ENCODE peak calls at places on chromosomes 13 and 19, in ten cellular contexts. E is activated T-helper 2 cell treated with anti-CD3 and anti-CD28 coated beads, Interferon-gamma antibody, Interleukin-2, Interleukin-4, amounts not matched to agents 10 μg/mL and 5 μg/mL and 100 μg/mL, durations not matched to agents 14 hours and 24 hours and 36 hours; K is astrocyte; C is activated CD8-positive, alpha-beta memory T cell treated with anti-CD3 and anti-CD28 coated beads for 1 hour; Z is ELF-1; O is lung; Y is iris pigment epithelial cell; H is NCI-H1417 treated with DMSO at 0.1 percent for 48 hours; F is ascending aorta; U is NCI-H1694. I is an unnamed sample.
A peak's percentile ranks its signal among the peaks of the same experiment; 100 is the strongest.

GRCh38 chr19:39515551-39516191 is 732 bp downstream of the SELENOV start:
- DNase-seq in K (no peak), U (no peak), E (no peak), H (no peak), F (no peak), Z (no peak), C (no peak), Y (no peak), O (no peak), I (no peak)

GRCh38 chr19:55836340-55836739 is at the start of gene NLRP4:
- DNase-seq in Z (peak; percentile 1), O (no peak), H (no peak), E (no peak), U (no peak), Y (no peak), C (no peak), K (no peak), F (no peak), I (no peak)

GRCh38 chr13:109394311-109394988 is 391.9 kb downstream of the IRS2 start:
- DNase-seq in U (no peak), F (no peak), C (no peak), K (no peak), Z (no peak), O (no peak), H (no peak), E (no peak), Y (no peak), I (no peak)

GRCh38 chr13:19586904-19587634 is 25.7 kb upstream of the TPTE2 start:
- DNase-seq in H (no peak), F (no peak), K (peak; percentile 41), E (peak; percentile 75), C (peak; percentile 52), Y (peak; percentile 73), Z (peak; percentile 31), O (peak; percentile 31), U (no peak), I (peak; percentile 78)

GRCh38 chr19:6890421-6890913 is 3.1 kb downstream of the ADGRE1 start:
- DNase-seq in F (no peak), Y (no peak), U (no peak), H (no peak), Z (no peak), C (no peak), O (no peak), K (no peak), E (no peak), I (no peak)

GRCh38 chr19:50962245-50962644 is 7.1 kb downstream of the KLK6 start:
- DNase-seq in Y (no peak), F (no peak), O (no peak), E (no peak), C (no peak), K (no peak), U (no peak), Z (no peak), H (no peak), I (no peak)

GRCh38 chr13:93752506-93752905 is 525.9 kb downstream of the GPC6 start:
- DNase-seq in F (no peak), K (no peak), Z (peak; percentile 40), C (no peak), O (no peak), H (no peak), U (no peak), Y (no peak), E (no peak), I (no peak)

GRCh38 chr13:80399340-80400163 is 58.6 kb upstream of the SPRY2 start:
- DNase-seq in F (no peak), E (no peak), K (no peak), Y (no peak), O (peak; percentile 71), U (no peak), H (no peak), C (no peak), Z (no peak), I (peak; percentile 66)

GRCh38 chr13:43072394-43072793 is 49.0 kb downstream of the DNAJC15 start:
- DNase-seq in O (no peak), Y (peak; percentile 42), E (no peak), F (peak; percentile 63), K (no peak), C (no peak), H (no peak), U (no peak), Z (no peak), I (no peak)

GRCh38 chr19:41144403-41144802 is 30.2 kb downstream of the CYP2F1 start:
- DNase-seq in Y (peak; percentile 82), H (no peak), K (peak; percentile 48), E (peak; percentile 75), C (peak; percentile 77), O (peak; percentile 85), F (peak; percentile 88), U (peak; percentile 65), Z (peak; percentile 93), I (peak; percentile 9)

GRCh38 chr19:2475018-2475701 is 767 bp upstream of the GADD45B start:
- DNase-seq in F (peak; percentile 81), C (peak; percentile 39), Z (peak; percentile 84), Y (peak; percentile 70), U (no peak), K (peak; percentile 59), H (no peak), O (peak; percentile 53), E (peak; percentile 64), I (peak; percentile 24)

GRCh38 chr19:37654525-37654832 is 786 bp downstream of the ZFP30 start:
- DNase-seq in K (peak; percentile 37), O (no peak), C (peak; percentile 2), U (peak; percentile 9), Y (peak; percentile 51), Z (no peak), F (no peak), E (no peak), H (peak; percentile 5), I (no peak)

GRCh38 chr19:47176627-47177090 is 46.0 kb downstream of the SAE1 start:
- DNase-seq in K (peak; percentile 96), O (no peak), Y (peak; percentile 99), H (no peak), U (no peak), C (no peak), F (peak; percentile 77), E (peak; percentile 25), Z (no peak), I (no peak)

GRCh38 chr19:21749090-21749489 is 18.3 kb downstream of the ZNF100 start:
- DNase-seq in C (no peak), K (peak; percentile 60), F (no peak), Y (peak; percentile 60), Z (no peak), E (no peak), H (no peak), O (no peak), U (no peak), I (no peak)

GRCh38 chr19:17092696-17093095 is 17.1 kb downstream of the MYO9B start:
- DNase-seq in U (no peak), H (no peak), F (no peak), Z (no peak), Y (no peak), E (no peak), C (no peak), K (no peak), O (no peak), I (no peak)

GRCh38 chr13:50682002-50682401 is 161.5 kb downstream of the DLEU7 start:
- DNase-seq in E (no peak), Y (no peak), O (no peak), C (no peak), H (no peak), K (no peak), F (no peak), Z (no peak), U (no peak), I (no peak)

GRCh38 chr19:17337675-17338439 is 504 bp downstream of the GTPBP3 start:
- DNase-seq in F (no peak), E (peak; percentile 42), H (no peak), Z (no peak), C (no peak), Y (no peak), U (no peak), O (no peak), K (no peak), I (no peak)

GRCh38 chr13:97231118-97231831 is 9.1 kb downstream of the MBNL2 start:
- DNase-seq in U (no peak), Z (no peak), O (no peak), F (no peak), E (no peak), H (no peak), K (no peak), C (no peak), Y (no peak), I (no peak)

GRCh38 chr19:2385053-2385721 is 25.1 kb downstream of the TMPRSS9 start:
- DNase-seq in U (no peak), C (no peak), O (no peak), K (peak; percentile 80), Y (peak; percentile 80), Z (peak; percentile 92), E (no peak), F (no peak), H (no peak), I (no peak)

GRCh38 chr13:75407998-75408397 is 74.0 kb downstream of the TBC1D4 start:
- DNase-seq in K (no peak), Z (no peak), C (no peak), F (no peak), Y (no peak), O (no peak), U (no peak), E (no peak), H (no peak), I (no peak)

GRCh38 chr19:5335101-5335500 is 5.5 kb downstream of the PTPRS start:
- DNase-seq in U (no peak), K (no peak), Y (no peak), F (no peak), C (no peak), O (no peak), Z (no peak), E (no peak), H (no peak), I (no peak)

GRCh38 chr13:36358352-36358751 is 12.2 kb upstream of the SPART start:
- DNase-seq in Z (no peak), E (no peak), H (no peak), Y (no peak), F (no peak), U (no peak), C (no peak), K (no peak), O (no peak), I (no peak)

GRCh38 chr13:95704510-95704909 is 27.6 kb downstream of the DNAJC3 start:
- DNase-seq in H (no peak), E (no peak), K (no peak), C (no peak), O (no peak), U (peak; percentile 30), F (no peak), Z (no peak), Y (no peak), I (no peak)

GRCh38 chr19:4744451-4745170 is 21.0 kb upstream of the DPP9 start:
- DNase-seq in U (no peak), C (no peak), F (no peak), K (peak; percentile 91), Y (peak; percentile 93), H (no peak), E (no peak), Z (no peak), O (no peak), I (no peak)

GRCh38 chr13:70527553-70527952 is 419.3 kb upstream of the KLHL1 start:
- DNase-seq in H (no peak), C (no peak), F (no peak), Y (no peak), U (no peak), K (no peak), E (no peak), Z (no peak), O (no peak), I (no peak)

GRCh38 chr19:45767410-45767880 is 1.6 kb downstream of the SIX5 start:
- DNase-seq in Y (peak; percentile 92), E (no peak), H (no peak), Z (peak; percentile 86), F (peak; percentile 88), O (peak; percentile 75), C (no peak), U (no peak), K (peak; percentile 81), I (no peak)

GRCh38 chr13:72648513-72649065 is 78.8 kb downstream of the MZT1 start:
- DNase-seq in H (no peak), E (no peak), F (no peak), C (no peak), Y (no peak), Z (peak; percentile 27), O (no peak), U (peak; percentile 4), K (no peak), I (no peak)

GRCh38 chr13:38147050-38147449 is 202.6 kb upstream of the UFM1 start:
- DNase-seq in Y (no peak), U (no peak), K (no peak), H (no peak), C (no peak), Z (no peak), F (no peak), E (no peak), O (no peak), I (no peak)

I was measured in SIG-M5.